ENCODE peak calls at places on chromosomes 4 and X, in five cellular contexts. X is naive B cell; R is spleen; L is left colon; J is CD8-positive, alpha-beta memory T cell. I is an unnamed sample.

GRCh38 chr4:93791570-93792195 is 36.9 kb upstream of the ATOH1 start:
- DNase-seq in X (no peak), L (peak; percentile 28), J (no peak), R (no peak), I (peak; percentile 37)

GRCh38 chr4:1470393-1470670 is 64.1 kb upstream of the NKX1-1 start:
- DNase-seq in L (no peak), J (no peak), X (no peak), R (no peak), I (no peak)

GRCh38 chr4:13919021-13919441 is 291.5 kb upstream of the BOD1L1 start:
- DNase-seq in L (no peak), X (no peak), R (no peak), J (no peak), I (no peak)

GRCh38 chr4:185677915-185678314 is 134.1 kb downstream of the SORBS2 start:
- DNase-seq in J (no peak), R (no peak), L (no peak), X (no peak), I (no peak)

GRCh38 chr4:74190919-74191397 is 33.0 kb downstream of the MTHFD2L start:
- DNase-seq in J (no peak), X (no peak), R (no peak), L (no peak), I (no peak)

GRCh38 chr4:81215219-81215892 is at the start of gene PRKG2:
- DNase-seq in R (peak; percentile 62), L (peak; percentile 43), J (no peak), X (no peak), I (peak; percentile 59)

GRCh38 chrX:140507223-140507981 is 2.5 kb upstream of the SOX3 start:
- DNase-seq in L (no peak), R (no peak), X (no peak), J (no peak), I (no peak)

GRCh38 chr4:10664408-10664807 is 20.2 kb downstream of the CLNK start:
- DNase-seq in J (no peak), L (no peak), R (no peak), X (no peak), I (peak; percentile 66)

GRCh38 chrX:771536-771935 is 140.9 kb downstream of the SHOX start:
- DNase-seq in R (peak; percentile 23), X (no peak), J (no peak), L (no peak), I (no peak)